ENCODE peak calls at places on chromosome X, in four cellular contexts. Z is heart right ventricle, C is tibial artery, B is nephron progenitor cell. Q is an unnamed sample.

GRCh38 chrX:100494570-100494969 is 84.5 kb upstream of the PCDH19 start:
- DNase-seq in Z (no peak), C (no peak), B (no peak), Q (no peak)

GRCh38 chrX:66728818-66729271 is 90.0 kb upstream of the EDA2R start:
- DNase-seq in C (peak; percentile 64), B (peak; percentile 49), Z (peak; percentile 16), Q (peak; percentile 68)

GRCh38 chrX:34874763-34875162 is 67.8 kb upstream of the FAM47B start:
- DNase-seq in B (no peak), C (no peak), Z (no peak), Q (no peak)

GRCh38 chrX:85365370-85365995 is 14.0 kb downstream of the POF1B start:
- DNase-seq in B (no peak), C (no peak), Z (no peak), Q (no peak)

GRCh38 chrX:39869846-39870601 is 227.7 kb downstream of the BCOR start:
- DNase-seq in Z (no peak), C (no peak), B (no peak), Q (peak; percentile 37)

GRCh38 chrX:829145-829544 is 198.6 kb downstream of the SHOX start:
- DNase-seq in C (no peak), Z (no peak), B (no peak), Q (no peak)

GRCh38 chrX:118152721-118153120 is 36.1 kb upstream of the KLHL13 start:
- DNase-seq in Z (peak; percentile 14), C (no peak), B (no peak), Q (no peak)

GRCh38 chrX:31036895-31037294 is 34.9 kb downstream of the FTHL17 start:
- DNase-seq in Z (peak; percentile 24), B (peak; percentile 33), C (peak; percentile 64), Q (peak; percentile 53)

GRCh38 chrX:57902633-57903032 is 7.6 kb downstream of the ZXDA start:
- DNase-seq in Z (no peak), B (no peak), C (no peak), Q (no peak)

GRCh38 chrX:97605271-97605670 is 721.6 kb downstream of the RPA4 start:
- DNase-seq in C (no peak), Z (no peak), B (no peak), Q (no peak)

GRCh38 chrX:151899622-151900021 is 13.1 kb upstream of the MAGEA4 start:
- DNase-seq in B (no peak), Z (no peak), C (no peak), Q (no peak)

GRCh38 chrX:20218809-20219505 is 47.8 kb downstream of the RPS6KA3 start:
- DNase-seq in Z (peak; percentile 31), C (no peak), B (no peak), Q (no peak)

GRCh38 chrX:119646515-119646914 is 40.3 kb upstream of the NKRF start:
- DNase-seq in B (no peak), C (no peak), Z (no peak), Q (no peak)

GRCh38 chrX:53251307-53251706 is 26.3 kb upstream of the KDM5C start:
- DNase-seq in Z (no peak), B (no peak), C (no peak), Q (no peak)

GRCh38 chrX:53247928-53248327 is 22.9 kb upstream of the KDM5C start:
- DNase-seq in C (no peak), B (no peak), Z (no peak), Q (no peak)

GRCh38 chrX:53250556-53250955 is 25.5 kb upstream of the KDM5C start:
- DNase-seq in B (no peak), Z (no peak), C (no peak), Q (no peak)

GRCh38 chrX:53246231-53246630 is 21.2 kb upstream of the KDM5C start:
- DNase-seq in C (no peak), B (no peak), Z (no peak), Q (no peak)

GRCh38 chrX:53249387-53250042 is 24.5 kb upstream of the KDM5C start:
- DNase-seq in B (no peak), Z (no peak), C (no peak), Q (no peak)
- TF ChIP-seq CTCF in B (no peak), Z (no peak), C (no peak), Q (no peak)

GRCh38 chrX:47523713-47524166 is 37.3 kb upstream of the ARAF start:
- DNase-seq in Z (no peak), B (no peak), C (peak; percentile 48), Q (no peak)
- TF ChIP-seq CTCF in Z (peak; percentile 11), B (no peak), C (no peak), Q (peak; percentile 50)

DNA sequence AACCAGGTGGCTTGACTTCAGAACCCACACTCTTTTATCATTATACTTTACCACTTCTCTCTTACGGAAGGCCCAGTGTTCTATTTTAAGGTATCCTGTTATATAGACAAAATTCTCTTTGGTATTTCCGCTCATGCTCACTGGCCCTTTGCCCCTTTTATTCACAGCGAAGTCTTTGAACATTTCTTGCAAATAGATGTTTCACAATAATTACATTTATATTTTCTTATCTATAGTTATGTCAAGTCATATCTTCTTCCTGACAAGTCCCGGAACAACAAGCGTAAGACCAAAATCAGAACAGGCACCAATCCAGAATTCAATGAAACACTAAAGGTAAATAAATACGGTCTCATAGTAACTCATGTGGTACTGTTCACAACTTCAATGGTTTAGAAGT is 102.0 kb downstream of the SYTL5 start:
- DNase-seq in C (no peak), B (no peak), Z (no peak), Q (no peak)
- TF ChIP-seq CTCF in C (no peak), B (no peak), Z (no peak), Q (no peak)

DNA sequence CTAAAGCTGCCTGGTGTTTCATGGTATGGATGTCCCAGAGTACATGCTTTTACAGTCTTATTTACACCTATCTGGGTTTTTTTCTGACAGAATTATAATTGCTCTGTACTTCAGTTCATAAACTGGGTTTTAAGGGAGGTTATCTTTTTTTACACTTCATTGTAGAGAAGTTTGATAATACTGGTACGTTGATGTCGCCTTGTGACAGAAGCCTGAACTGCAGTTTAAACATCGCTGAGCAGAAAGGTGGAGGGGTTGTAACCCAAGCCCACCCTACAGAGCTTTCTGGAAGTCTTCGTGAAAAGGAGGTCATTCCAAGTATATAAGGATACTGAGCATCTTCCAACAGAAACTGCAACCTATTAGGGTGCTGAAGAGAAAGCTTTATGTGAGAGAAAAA is 46.4 kb downstream of the BEX1 start:
- DNase-seq in Z (no peak), B (no peak), C (no peak), Q (no peak)
- TF ChIP-seq CTCF in Z (no peak), B (no peak), C (no peak), Q (peak; percentile 63)

DNA sequence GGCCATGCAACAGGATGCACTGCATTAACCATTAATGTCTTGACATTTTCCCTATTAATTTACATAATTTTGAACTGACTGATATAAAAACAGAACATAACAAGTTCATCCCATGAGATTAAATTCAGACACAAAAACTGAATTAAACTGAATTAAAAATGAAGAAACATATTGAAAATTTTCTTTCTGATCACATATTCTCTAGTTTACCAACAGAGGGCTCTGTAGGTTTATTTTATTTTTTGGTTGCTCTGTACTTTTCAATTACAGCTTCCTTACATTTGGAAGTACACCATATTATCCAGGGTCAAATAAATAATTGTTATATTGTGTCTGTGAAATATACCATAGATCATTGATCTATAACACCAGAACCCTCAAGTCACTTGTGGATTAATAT is 27.3 kb upstream of the CT83 start:
- DNase-seq in B (no peak), C (no peak), Z (no peak), Q (no peak)
- TF ChIP-seq CTCF in B (peak; percentile 49), C (no peak), Z (peak; percentile 33), Q (peak; percentile 53)

DNA sequence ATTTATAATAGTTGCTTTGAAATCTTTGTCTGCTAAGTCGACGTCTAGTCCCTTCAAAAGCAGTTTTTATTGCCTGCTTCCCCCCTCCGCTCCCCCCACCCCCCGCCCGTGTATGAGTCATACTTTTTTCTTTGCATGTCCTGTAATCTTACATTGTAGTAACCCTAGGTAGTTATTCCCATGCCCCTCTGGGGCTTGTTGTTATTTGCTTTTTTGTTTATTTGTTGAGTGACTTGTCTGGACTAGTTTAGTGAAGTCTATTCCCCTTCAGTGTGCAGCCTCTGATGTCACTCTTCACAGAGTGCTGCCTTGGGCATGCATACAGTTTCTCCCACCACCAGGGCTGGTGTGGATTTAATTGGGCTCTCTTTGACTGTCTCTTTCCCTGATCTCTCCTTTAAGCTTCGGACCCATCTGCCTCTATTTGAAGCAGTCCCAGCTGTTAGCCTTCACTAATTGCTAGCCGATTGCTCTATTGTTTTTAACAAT is 86.2 kb downstream of the PPEF1 start:
- DNase-seq in C (no peak), Z (no peak), B (no peak), Q (no peak)
- TF ChIP-seq CTCF in C (no peak), Z (no peak), B (no peak), Q (no peak)

GRCh38 chrX:63755892-63756291 is 29.1 kb downstream of the ARHGEF9 start:
- DNase-seq in C (no peak), B (no peak), Z (no peak), Q (no peak)

GRCh38 chrX:63765692-63766091 is 19.3 kb downstream of the ARHGEF9 start:
- DNase-seq in Z (no peak), C (no peak), B (no peak), Q (no peak)

GRCh38 chrX:63764946-63765345 is 20.1 kb downstream of the ARHGEF9 start:
- DNase-seq in B (no peak), Z (no peak), C (no peak), Q (peak; percentile 2)

DNA sequence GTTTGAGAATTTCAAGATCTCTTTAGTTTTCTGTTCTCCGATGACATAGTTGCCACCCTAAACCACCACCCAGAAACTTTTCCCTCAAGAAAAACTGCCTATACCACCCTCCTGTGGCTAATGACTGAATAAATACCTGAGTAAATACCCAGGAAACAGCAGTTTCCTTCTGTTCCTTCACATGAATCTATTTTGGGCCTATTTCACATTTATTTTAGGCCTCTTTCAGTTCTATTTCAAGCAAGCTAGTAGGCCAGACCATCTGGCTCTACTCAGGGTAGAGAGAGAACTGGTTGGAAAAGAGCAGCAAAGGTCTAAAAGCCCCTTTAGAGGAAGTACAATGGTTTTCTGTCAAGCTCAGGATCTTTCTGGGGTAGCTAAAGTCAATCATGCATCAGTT is 23.4 kb downstream of the ARHGEF9 start:
- DNase-seq in Z (no peak), B (no peak), C (no peak), Q (no peak)
- TF ChIP-seq CTCF in Z (peak; percentile 26), B (no peak), C (peak; percentile 54), Q (no peak)

GRCh38 chrX:44945736-44946135 is 72.7 kb downstream of the KDM6A start:
- DNase-seq in C (no peak), Z (no peak), B (no peak), Q (no peak)
- TF ChIP-seq CTCF in C (no peak), Z (peak; percentile 30), B (no peak), Q (peak; percentile 26)